ENCODE peak calls at places on chromosomes 6 and 20, in four cellular contexts. One of them, this sample, is unnamed.
A peak's percentile ranks its signal among the peaks of the same experiment; 100 is the strongest.

GRCh38 chr6:157830354-157831017 is 7.4 kb downstream of the SNX9 start:
- DNase-seq in fibroblast of mammary gland: no peak
- DNase-seq in MM.1S: no peak
- DNase-seq in A549: no peak
- DNase-seq in this sample: no peak

GRCh38 chr6:113050010-113050893 is 703.1 kb downstream of the RFPL4B start:
- DNase-seq in fibroblast of mammary gland: peak; percentile 63
- DNase-seq in MM.1S: peak; percentile 8
- DNase-seq in A549: no peak
- DNase-seq in this sample: no peak

GRCh38 chr6:3356056-3356823 is 97.5 kb downstream of the PSMG4 start:
- DNase-seq in fibroblast of mammary gland: peak; percentile 71
- DNase-seq in MM.1S: peak; percentile 70
- DNase-seq in A549: peak; percentile 82
- DNase-seq in this sample: no peak

GRCh38 chr20:62707981-62708521 is 585 bp upstream of the NTSR1 start:
- DNase-seq in fibroblast of mammary gland: no peak
- DNase-seq in MM.1S: no peak
- DNase-seq in A549: peak; percentile 44
- DNase-seq in this sample: no peak

GRCh38 chr20:34385464-34385863 is 22.4 kb downstream of the ITCH start:
- DNase-seq in fibroblast of mammary gland: no peak
- DNase-seq in MM.1S: no peak
- DNase-seq in A549: no peak
- DNase-seq in this sample: no peak

GRCh38 chr6:12476484-12476883 is 186.3 kb downstream of the EDN1 start:
- DNase-seq in fibroblast of mammary gland: peak; percentile 14
- DNase-seq in MM.1S: no peak
- DNase-seq in A549: no peak
- DNase-seq in this sample: no peak

GRCh38 chr6:1087112-1087843 is 224.6 kb upstream of the FOXQ1 start:
- DNase-seq in fibroblast of mammary gland: no peak
- DNase-seq in MM.1S: no peak
- DNase-seq in A549: no peak
- DNase-seq in this sample: no peak

GRCh38 chr20:51456511-51457280 is 85.8 kb downstream of the NFATC2 start:
- DNase-seq in fibroblast of mammary gland: peak; percentile 96
- DNase-seq in MM.1S: no peak
- DNase-seq in A549: peak; percentile 96
- DNase-seq in this sample: peak; percentile 93

GRCh38 chr6:15520616-15521203 is 142.1 kb downstream of the DTNBP1 start:
- DNase-seq in fibroblast of mammary gland: no peak
- DNase-seq in MM.1S: no peak
- DNase-seq in A549: no peak
- DNase-seq in this sample: no peak

GRCh38 chr6:116387374-116387773 is 16.6 kb downstream of the DSE start:
- DNase-seq in fibroblast of mammary gland: peak; percentile 81
- DNase-seq in MM.1S: peak; percentile 25
- DNase-seq in A549: peak; percentile 57
- DNase-seq in this sample: no peak

GRCh38 chr6:3013486-3013885 is 13.8 kb downstream of the NQO2 start:
- DNase-seq in fibroblast of mammary gland: peak; percentile 51
- DNase-seq in MM.1S: no peak
- DNase-seq in A549: peak; percentile 66
- DNase-seq in this sample: no peak

GRCh38 chr6:109611502-109611901 is 79.5 kb downstream of the AK9 start:
- DNase-seq in fibroblast of mammary gland: no peak
- DNase-seq in MM.1S: no peak
- DNase-seq in A549: no peak
- DNase-seq in this sample: no peak

GRCh38 chr6:107361568-107362270 is 97.6 kb downstream of the PDSS2 start:
- DNase-seq in fibroblast of mammary gland: peak; percentile 64
- DNase-seq in MM.1S: no peak
- DNase-seq in A549: no peak
- DNase-seq in this sample: peak; percentile 11

GRCh38 chr6:37052027-37052628 is 46.7 kb downstream of the FGD2 start:
- DNase-seq in fibroblast of mammary gland: no peak
- DNase-seq in MM.1S: no peak
- DNase-seq in A549: peak; percentile 43
- DNase-seq in this sample: no peak

GRCh38 chr20:25282034-25282781 is 34.3 kb downstream of the PYGB start:
- DNase-seq in fibroblast of mammary gland: no peak
- DNase-seq in MM.1S: peak; percentile 60
- DNase-seq in A549: no peak
- DNase-seq in this sample: no peak

GRCh38 chr6:163745566-163746400 is 331.3 kb downstream of the QKI start:
- DNase-seq in fibroblast of mammary gland: peak; percentile 90
- DNase-seq in MM.1S: no peak
- DNase-seq in A549: peak; percentile 17
- DNase-seq in this sample: peak; percentile 85

GRCh38 chr6:99588618-99589289 is 17.9 kb upstream of the PRDM13 start:
- DNase-seq in fibroblast of mammary gland: peak; percentile 46
- DNase-seq in MM.1S: peak; percentile 88
- DNase-seq in A549: peak; percentile 81
- DNase-seq in this sample: no peak
- TF ChIP-seq CTCF in fibroblast of mammary gland: no peak
- TF ChIP-seq CTCF in MM.1S: peak; percentile 78
- TF ChIP-seq CTCF in A549: peak; percentile 58
- TF ChIP-seq CTCF in this sample: peak; percentile 59

DNA sequence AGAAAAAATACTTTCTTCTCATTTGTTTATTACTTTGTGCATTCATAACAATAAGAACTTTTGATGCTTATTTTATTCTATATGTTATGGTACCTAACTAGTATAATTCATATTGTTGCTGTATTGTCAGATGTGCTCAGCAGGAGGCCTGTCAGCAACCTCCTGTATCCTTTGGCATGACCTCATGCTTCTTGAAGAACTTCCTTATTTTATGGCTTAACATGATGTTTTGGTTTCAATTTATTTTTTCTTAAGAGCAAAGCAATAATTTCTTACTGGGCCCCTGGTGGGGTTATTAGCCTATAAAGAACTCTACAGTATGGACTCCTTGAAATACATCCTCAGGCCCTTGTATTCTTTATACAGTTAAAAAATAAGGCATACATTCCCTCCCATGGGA is 17.3 kb downstream of the GGTLC1 start:
- DNase-seq in fibroblast of mammary gland: no peak
- DNase-seq in MM.1S: no peak
- DNase-seq in A549: no peak
- DNase-seq in this sample: no peak
- H3K4me3 ChIP-seq in fibroblast of mammary gland: no peak overlapping the region
- H3K4me3 ChIP-seq in MM.1S: no peak overlapping the region
- H3K4me3 ChIP-seq in A549: no peak overlapping the region
- H3K4me3 ChIP-seq in this sample: no peak overlapping the region

GRCh38 chr6:135535989-135536414 is 38.5 kb upstream of the AHI1 start:
- DNase-seq in fibroblast of mammary gland: peak; percentile 94
- DNase-seq in MM.1S: peak; percentile 54
- DNase-seq in A549: peak; percentile 63
- DNase-seq in this sample: peak; percentile 95
- TF ChIP-seq CTCF in fibroblast of mammary gland: peak; percentile 72
- TF ChIP-seq CTCF in MM.1S: peak; percentile 70
- TF ChIP-seq CTCF in A549: peak; percentile 76
- TF ChIP-seq CTCF in this sample: peak; percentile 64

DNA sequence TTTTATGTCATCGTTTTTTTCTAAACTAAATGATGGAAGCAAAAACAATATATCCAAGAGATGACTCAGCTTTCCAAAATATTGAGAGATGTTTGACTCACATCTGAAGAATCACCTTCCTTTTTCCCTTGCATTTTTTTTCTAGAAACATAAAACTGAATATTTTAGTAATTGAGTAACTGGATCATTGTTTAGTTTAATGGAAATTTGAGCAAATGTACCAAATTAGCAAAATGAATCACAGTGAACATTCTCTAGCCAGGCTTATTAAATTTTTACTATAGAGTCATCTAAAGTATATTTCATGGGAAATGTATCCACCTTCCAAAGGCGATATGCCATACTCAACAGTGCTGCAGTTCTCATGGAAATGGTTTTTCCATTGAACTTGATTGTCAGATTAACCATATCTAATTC is 145.5 kb downstream of the TENT5A start:
- DNase-seq in fibroblast of mammary gland: peak; percentile 87
- DNase-seq in MM.1S: no peak
- DNase-seq in A549: no peak
- DNase-seq in this sample: no peak
- H3K4me3 ChIP-seq in fibroblast of mammary gland: no peak overlapping the region
- H3K4me3 ChIP-seq in MM.1S: no peak overlapping the region
- H3K4me3 ChIP-seq in A549: no peak overlapping the region
- H3K4me3 ChIP-seq in this sample: no peak overlapping the region

DNA sequence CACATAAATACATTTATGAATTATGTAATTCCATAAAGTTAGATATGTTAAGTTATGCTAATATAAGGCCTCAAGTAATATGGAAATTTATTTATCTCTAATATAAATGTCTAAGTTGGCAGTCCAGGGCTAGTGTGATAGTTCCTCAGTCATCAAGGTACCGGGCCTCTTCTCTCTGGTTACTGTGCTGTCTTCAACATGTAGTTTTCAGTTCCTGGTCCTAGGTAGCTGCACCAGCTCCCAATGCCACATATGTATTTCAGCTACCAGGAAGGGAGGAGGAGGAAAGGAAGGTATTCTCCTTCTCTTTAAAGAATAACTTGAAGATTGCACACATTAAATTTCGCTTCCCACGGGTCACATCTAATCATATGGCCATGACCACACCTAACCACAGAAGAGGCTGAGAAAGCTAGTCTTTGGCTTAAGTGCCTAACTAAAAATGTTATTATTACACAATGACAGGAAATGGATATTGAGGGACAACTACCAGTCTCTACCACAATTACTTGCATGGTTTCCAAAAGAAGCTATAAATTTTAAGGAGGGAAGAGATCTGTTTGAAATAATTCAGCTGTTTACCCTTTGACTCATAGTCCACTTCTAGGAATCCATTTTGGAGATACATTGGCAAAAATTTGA is 68.6 kb downstream of the BCKDHB start:
- DNase-seq in fibroblast of mammary gland: peak; percentile 88
- DNase-seq in MM.1S: no peak
- DNase-seq in A549: no peak
- DNase-seq in this sample: no peak
- TF ChIP-seq CTCF in fibroblast of mammary gland: no peak
- TF ChIP-seq CTCF in MM.1S: no peak
- TF ChIP-seq CTCF in A549: no peak
- TF ChIP-seq CTCF in this sample: no peak

GRCh38 chr6:87916446-87916845 is 131.2 kb upstream of the SPACA1 start:
- DNase-seq in fibroblast of mammary gland: no peak
- DNase-seq in MM.1S: no peak
- DNase-seq in A549: no peak
- DNase-seq in this sample: no peak
- H3K4me3 ChIP-seq in fibroblast of mammary gland: no peak overlapping the region
- H3K4me3 ChIP-seq in MM.1S: no peak overlapping the region
- H3K4me3 ChIP-seq in A549: no peak overlapping the region
- H3K4me3 ChIP-seq in this sample: no peak overlapping the region

GRCh38 chr6:119037941-119038623 is 40.4 kb downstream of the FAM184A start:
- DNase-seq in fibroblast of mammary gland: no peak
- DNase-seq in MM.1S: no peak
- DNase-seq in A549: no peak
- DNase-seq in this sample: no peak
- TF ChIP-seq CTCF in fibroblast of mammary gland: no peak
- TF ChIP-seq CTCF in MM.1S: no peak
- TF ChIP-seq CTCF in A549: no peak
- TF ChIP-seq CTCF in this sample: no peak

DNA sequence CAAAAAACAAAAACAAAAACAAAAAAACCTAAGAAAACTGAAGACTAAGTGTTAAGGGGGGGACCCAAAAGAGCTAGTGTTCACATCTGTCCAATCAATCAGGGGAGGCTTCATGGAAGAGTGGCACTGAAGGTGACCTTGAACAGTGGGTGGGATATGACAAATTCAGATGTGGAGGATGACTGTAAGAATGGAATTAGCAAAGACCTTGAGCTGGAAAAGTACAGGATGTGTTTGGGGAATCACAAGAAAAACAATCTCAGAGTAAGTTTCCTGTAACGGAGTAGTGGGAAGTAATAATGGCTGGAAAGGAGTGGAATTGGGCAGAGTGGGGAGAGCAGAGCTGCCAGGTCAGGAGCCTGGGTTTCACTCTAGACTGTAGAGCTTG is 2.9 kb upstream of the IER3 start:
- DNase-seq in fibroblast of mammary gland: no peak
- DNase-seq in MM.1S: no peak
- DNase-seq in A549: no peak
- DNase-seq in this sample: no peak
- H3K4me3 ChIP-seq in fibroblast of mammary gland: no peak overlapping the region
- H3K4me3 ChIP-seq in MM.1S: no peak overlapping the region
- H3K4me3 ChIP-seq in A549: no peak overlapping the region
- H3K4me3 ChIP-seq in this sample: no peak overlapping the region

GRCh38 chr20:32543570-32544259 is 41.4 kb downstream of the NOL4L start:
- DNase-seq in fibroblast of mammary gland: no peak
- DNase-seq in MM.1S: no peak
- DNase-seq in A549: no peak
- DNase-seq in this sample: no peak

GRCh38 chr20:32547753-32548034 is 37.4 kb downstream of the NOL4L start:
- DNase-seq in fibroblast of mammary gland: no peak
- DNase-seq in MM.1S: no peak
- DNase-seq in A549: no peak
- DNase-seq in this sample: no peak

GRCh38 chr20:32546918-32547752 is 38.0 kb downstream of the NOL4L start:
- DNase-seq in fibroblast of mammary gland: no peak
- DNase-seq in MM.1S: no peak
- DNase-seq in A549: no peak
- DNase-seq in this sample: no peak

GRCh38 chr20:32544260-32544722 is 40.8 kb downstream of the NOL4L start:
- DNase-seq in fibroblast of mammary gland: no peak
- DNase-seq in MM.1S: no peak
- DNase-seq in A549: no peak
- DNase-seq in this sample: no peak

GRCh38 chr20:32544893-32545840 is 40.0 kb downstream of the NOL4L start:
- DNase-seq in fibroblast of mammary gland: no peak
- DNase-seq in MM.1S: no peak
- DNase-seq in A549: no peak
- DNase-seq in this sample: no peak
- TF ChIP-seq CTCF in fibroblast of mammary gland: no peak
- TF ChIP-seq CTCF in MM.1S: no peak
- TF ChIP-seq CTCF in A549: no peak
- TF ChIP-seq CTCF in this sample: no peak